ENCODE peak calls at places on chromosomes 16 and 17, in ten cellular contexts. One of them, this sample, is unnamed.

GRCh38 chr17:10058924-10059683 is 139.3 kb downstream of the GAS7 start:
- DNase-seq in NCI-H1092: no peak
- DNase-seq in COR-L47: no peak
- DNase-seq in dorsolateral prefrontal cortex: no peak
- DNase-seq in T-cell: no peak
- DNase-seq in fibroblast of lung: no peak
- DNase-seq in NCI-H226: no peak
- DNase-seq in A549: no peak
- DNase-seq in COLO829: no peak
- DNase-seq in pancreas: no peak
- DNase-seq in this sample: no peak

GRCh38 chr17:4014148-4014927 is 50.1 kb upstream of the ATP2A3 start:
- DNase-seq in dorsolateral prefrontal cortex: no peak
- DNase-seq in NCI-H226: no peak
- DNase-seq in COLO829: no peak
- DNase-seq in fibroblast of lung: no peak
- DNase-seq in T-cell: no peak
- DNase-seq in NCI-H1092: no peak
- DNase-seq in pancreas: no peak
- DNase-seq in COR-L47: no peak
- DNase-seq in A549: no peak
- DNase-seq in this sample: no peak

GRCh38 chr17:50935201-50936124 is 69.3 kb upstream of the TOB1 start:
- DNase-seq in pancreas: peak
- DNase-seq in NCI-H226: peak
- DNase-seq in NCI-H1092: no peak
- DNase-seq in COR-L47: no peak
- DNase-seq in COLO829: no peak
- DNase-seq in dorsolateral prefrontal cortex: peak
- DNase-seq in fibroblast of lung: no peak
- DNase-seq in T-cell: no peak
- DNase-seq in A549: peak
- DNase-seq in this sample: no peak

GRCh38 chr16:54287018-54287757 is 601 bp upstream of the IRX3 start:
- DNase-seq in dorsolateral prefrontal cortex: no peak
- DNase-seq in NCI-H1092: no peak
- DNase-seq in fibroblast of lung: no peak
- DNase-seq in COR-L47: no peak
- DNase-seq in pancreas: no peak
- DNase-seq in A549: no peak
- DNase-seq in COLO829: no peak
- DNase-seq in T-cell: no peak
- DNase-seq in NCI-H226: no peak
- DNase-seq in this sample: no peak

GRCh38 chr17:69551212-69552010 is 136.9 kb downstream of the MAP2K6 start:
- DNase-seq in A549: no peak
- DNase-seq in COR-L47: no peak
- DNase-seq in NCI-H1092: no peak
- DNase-seq in dorsolateral prefrontal cortex: no peak
- DNase-seq in pancreas: no peak
- DNase-seq in fibroblast of lung: peak
- DNase-seq in NCI-H226: no peak
- DNase-seq in T-cell: no peak
- DNase-seq in COLO829: no peak
- DNase-seq in this sample: no peak

GRCh38 chr16:48194828-48195566 is 39.2 kb upstream of the ABCC12 start:
- DNase-seq in fibroblast of lung: peak
- DNase-seq in A549: no peak
- DNase-seq in pancreas: no peak
- DNase-seq in NCI-H226: no peak
- DNase-seq in dorsolateral prefrontal cortex: no peak
- DNase-seq in COR-L47: peak
- DNase-seq in COLO829: no peak
- DNase-seq in T-cell: no peak
- DNase-seq in NCI-H1092: peak
- DNase-seq in this sample: no peak

GRCh38 chr16:87613961-87614360 is 11.7 kb downstream of the JPH3 start:
- DNase-seq in A549: no peak
- DNase-seq in fibroblast of lung: no peak
- DNase-seq in COR-L47: no peak
- DNase-seq in pancreas: no peak
- DNase-seq in dorsolateral prefrontal cortex: no peak
- DNase-seq in T-cell: no peak
- DNase-seq in COLO829: no peak
- DNase-seq in NCI-H226: no peak
- DNase-seq in NCI-H1092: no peak
- DNase-seq in this sample: no peak

GRCh38 chr16:56888806-56889205 is 23.8 kb downstream of the SLC12A3 start:
- DNase-seq in fibroblast of lung: no peak
- DNase-seq in COR-L47: no peak
- DNase-seq in NCI-H226: no peak
- DNase-seq in T-cell: no peak
- DNase-seq in COLO829: no peak
- DNase-seq in NCI-H1092: no peak
- DNase-seq in pancreas: no peak
- DNase-seq in A549: no peak
- DNase-seq in dorsolateral prefrontal cortex: no peak
- DNase-seq in this sample: no peak

GRCh38 chr16:89860747-89861304 is 12.6 kb upstream of the TCF25 start:
- DNase-seq in pancreas: peak
- DNase-seq in T-cell: peak
- DNase-seq in COR-L47: peak
- DNase-seq in NCI-H226: peak
- DNase-seq in NCI-H1092: peak
- DNase-seq in COLO829: peak
- DNase-seq in dorsolateral prefrontal cortex: peak
- DNase-seq in A549: peak
- DNase-seq in fibroblast of lung: peak
- DNase-seq in this sample: peak

GRCh38 chr17:43832168-43832975 is 574 bp downstream of the MPP3 start:
- DNase-seq in fibroblast of lung: peak
- DNase-seq in NCI-H1092: no peak
- DNase-seq in T-cell: no peak
- DNase-seq in COR-L47: no peak
- DNase-seq in COLO829: peak
- DNase-seq in pancreas: peak
- DNase-seq in A549: peak
- DNase-seq in dorsolateral prefrontal cortex: no peak
- DNase-seq in NCI-H226: peak
- DNase-seq in this sample: peak

GRCh38 chr16:23504453-23505179 is 5.7 kb downstream of the GGA2 start:
- DNase-seq in A549: peak
- DNase-seq in fibroblast of lung: peak
- DNase-seq in pancreas: peak
- DNase-seq in COLO829: peak
- DNase-seq in NCI-H226: peak
- DNase-seq in COR-L47: peak
- DNase-seq in NCI-H1092: no peak
- DNase-seq in dorsolateral prefrontal cortex: no peak
- DNase-seq in T-cell: peak
- DNase-seq in this sample: peak

GRCh38 chr17:4834621-4835020 is 1.5 kb downstream of the MINK1 start:
- DNase-seq in dorsolateral prefrontal cortex: no peak
- DNase-seq in COLO829: no peak
- DNase-seq in COR-L47: no peak
- DNase-seq in NCI-H1092: no peak
- DNase-seq in fibroblast of lung: no peak
- DNase-seq in A549: no peak
- DNase-seq in pancreas: peak
- DNase-seq in NCI-H226: no peak
- DNase-seq in T-cell: no peak
- DNase-seq in this sample: no peak

GRCh38 chr17:4858068-4858879 is 25.1 kb downstream of the MINK1 start:
- DNase-seq in A549: no peak
- DNase-seq in fibroblast of lung: no peak
- DNase-seq in dorsolateral prefrontal cortex: peak
- DNase-seq in T-cell: no peak
- DNase-seq in COLO829: peak
- DNase-seq in pancreas: no peak
- DNase-seq in NCI-H226: no peak
- DNase-seq in COR-L47: no peak
- DNase-seq in NCI-H1092: no peak
- DNase-seq in this sample: peak

GRCh38 chr17:32142857-32143524 is 689 bp downstream of the RHOT1 start:
- DNase-seq in A549: peak
- DNase-seq in COR-L47: peak
- DNase-seq in T-cell: no peak
- DNase-seq in dorsolateral prefrontal cortex: peak
- DNase-seq in NCI-H1092: peak
- DNase-seq in COLO829: no peak
- DNase-seq in NCI-H226: peak
- DNase-seq in pancreas: peak
- DNase-seq in fibroblast of lung: peak
- DNase-seq in this sample: peak

GRCh38 chr17:31595076-31595475 is 203.6 kb downstream of the RAB11FIP4 start:
- DNase-seq in dorsolateral prefrontal cortex: no peak
- DNase-seq in NCI-H1092: no peak
- DNase-seq in fibroblast of lung: no peak
- DNase-seq in COLO829: no peak
- DNase-seq in NCI-H226: no peak
- DNase-seq in A549: no peak
- DNase-seq in COR-L47: no peak
- DNase-seq in T-cell: no peak
- DNase-seq in pancreas: no peak
- DNase-seq in this sample: no peak

GRCh38 chr16:22203091-22203490 is 3.0 kb upstream of the EEF2K start:
- DNase-seq in dorsolateral prefrontal cortex: no peak
- DNase-seq in COLO829: no peak
- DNase-seq in A549: no peak
- DNase-seq in COR-L47: no peak
- DNase-seq in fibroblast of lung: no peak
- DNase-seq in NCI-H226: no peak
- DNase-seq in NCI-H1092: no peak
- DNase-seq in T-cell: no peak
- DNase-seq in pancreas: no peak
- DNase-seq in this sample: no peak

GRCh38 chr16:52320930-52321439 is 226.0 kb downstream of the TOX3 start:
- DNase-seq in COR-L47: no peak
- DNase-seq in fibroblast of lung: no peak
- DNase-seq in NCI-H1092: no peak
- DNase-seq in COLO829: no peak
- DNase-seq in pancreas: peak
- DNase-seq in T-cell: no peak
- DNase-seq in dorsolateral prefrontal cortex: no peak
- DNase-seq in A549: no peak
- DNase-seq in NCI-H226: no peak
- DNase-seq in this sample: no peak

GRCh38 chr16:2532494-2533141 is 1.4 kb upstream of the CEMP1 start:
- DNase-seq in COLO829: no peak
- DNase-seq in NCI-H226: peak
- DNase-seq in COR-L47: peak
- DNase-seq in NCI-H1092: no peak
- DNase-seq in T-cell: peak
- DNase-seq in dorsolateral prefrontal cortex: peak
- DNase-seq in fibroblast of lung: peak
- DNase-seq in pancreas: peak
- DNase-seq in A549: no peak
- DNase-seq in this sample: peak

GRCh38 chr16:78102122-78102660 is 2.7 kb downstream of the WWOX start:
- DNase-seq in COR-L47: no peak
- DNase-seq in fibroblast of lung: no peak
- DNase-seq in pancreas: no peak
- DNase-seq in A549: no peak
- DNase-seq in NCI-H226: no peak
- DNase-seq in T-cell: no peak
- DNase-seq in COLO829: no peak
- DNase-seq in NCI-H1092: no peak
- DNase-seq in dorsolateral prefrontal cortex: no peak
- DNase-seq in this sample: no peak

GRCh38 chr17:11031787-11032186 is 193.9 kb upstream of the PIRT start:
- DNase-seq in fibroblast of lung: no peak
- DNase-seq in COLO829: peak
- DNase-seq in dorsolateral prefrontal cortex: no peak
- DNase-seq in NCI-H1092: no peak
- DNase-seq in pancreas: no peak
- DNase-seq in NCI-H226: no peak
- DNase-seq in T-cell: no peak
- DNase-seq in COR-L47: no peak
- DNase-seq in A549: peak
- DNase-seq in this sample: no peak

GRCh38 chr17:21396237-21396636 is 20.1 kb downstream of the KCNJ12 start:
- DNase-seq in A549: no peak
- DNase-seq in pancreas: no peak
- DNase-seq in COLO829: no peak
- DNase-seq in fibroblast of lung: no peak
- DNase-seq in NCI-H226: no peak
- DNase-seq in NCI-H1092: no peak
- DNase-seq in T-cell: no peak
- DNase-seq in COR-L47: no peak
- DNase-seq in dorsolateral prefrontal cortex: no peak
- DNase-seq in this sample: no peak

GRCh38 chr17:82775033-82775823 is 23.4 kb downstream of the TBCD start:
- DNase-seq in T-cell: peak
- DNase-seq in dorsolateral prefrontal cortex: peak
- DNase-seq in COR-L47: peak
- DNase-seq in NCI-H1092: peak
- DNase-seq in A549: peak
- DNase-seq in COLO829: peak
- DNase-seq in pancreas: peak
- DNase-seq in fibroblast of lung: peak
- DNase-seq in NCI-H226: no peak
- DNase-seq in this sample: peak